ENCODE peak calls at places on chromosomes 4 and X, in six cellular contexts. X, E, Z, Q, A and P are unnamed samples.

GRCh38 chr4:168803727-168804126 is 206.3 kb downstream of the CBR4 start:
- DNase-seq in X (no peak), E (no peak), Z (no peak), Q (no peak), A (peak; percentile 53), P (no peak)

GRCh38 chr4:40176602-40177001 is 20.2 kb upstream of the RHOH start:
- DNase-seq in X (no peak), E (no peak), Z (no peak), Q (no peak), A (no peak), P (no peak)

GRCh38 chr4:106529348-106530033 is 160.9 kb upstream of the GIMD1 start:
- DNase-seq in X (no peak), E (no peak), Z (no peak), Q (no peak), A (peak; percentile 54), P (no peak)

GRCh38 chr4:32689520-32689919 is 1969.4 kb downstream of the PCDH7 start:
- DNase-seq in X (no peak), E (no peak), Z (no peak), Q (no peak), A (peak; percentile 3), P (no peak)

GRCh38 chr4:124708517-124709300 is 3.8 kb downstream of the ANKRD50 start:
- DNase-seq in X (no peak), E (no peak), Z (no peak), Q (no peak), A (no peak), P (no peak)

GRCh38 chrX:135522878-135523693 is 2.6 kb downstream of the INTS6L start:
- DNase-seq in X (no peak), E (no peak), Z (no peak), Q (no peak), A (no peak), P (no peak)

GRCh38 chr4:140266958-140267568 is 106.4 kb upstream of the SCOC start:
- DNase-seq in X (no peak), E (no peak), Z (no peak), Q (no peak), A (peak; percentile 67), P (no peak)

GRCh38 chr4:152961752-152962117 is 25.6 kb downstream of the FHDC1 start:
- DNase-seq in X (no peak), E (no peak), Z (no peak), Q (no peak), A (no peak), P (no peak)

GRCh38 chr4:24564488-24564887 is 19.9 kb downstream of the DHX15 start:
- DNase-seq in X (no peak), E (no peak), Z (no peak), Q (no peak), A (no peak), P (no peak)

GRCh38 chrX:134875679-134876078 is 115.1 kb upstream of the SMIM10 start:
- DNase-seq in X (no peak), E (no peak), Z (no peak), Q (no peak), A (no peak), P (no peak)

GRCh38 chr4:139177888-139178609 is 1.0 kb upstream of the ELF2 start:
- DNase-seq in X (peak; percentile 88), E (peak; percentile 91), Z (peak; percentile 88), Q (peak; percentile 92), A (peak; percentile 89), P (peak; percentile 90)

GRCh38 chrX:139881572-139881971 is 51.3 kb downstream of the ATP11C start:
- DNase-seq in X (no peak), E (no peak), Z (no peak), Q (no peak), A (peak; percentile 71), P (no peak)

GRCh38 chr4:114277690-114278089 is 298.2 kb upstream of the ARSJ start:
- DNase-seq in X (no peak), E (no peak), Z (no peak), Q (no peak), A (peak; percentile 67), P (no peak)

GRCh38 chrX:148290937-148291336 is 209.5 kb upstream of the AFF2 start:
- DNase-seq in X (no peak), E (no peak), Z (no peak), Q (no peak), A (no peak), P (no peak)

GRCh38 chr4:86935499-86935832 is 655 bp downstream of the AFF1 start:
- DNase-seq in X (peak; percentile 35), E (no peak), Z (peak; percentile 13), Q (no peak), A (no peak), P (no peak)

GRCh38 chr4:105624530-105624929 is 72.1 kb downstream of the ARHGEF38 start:
- DNase-seq in X (no peak), E (no peak), Z (no peak), Q (no peak), A (peak; percentile 95), P (peak; percentile 18)

GRCh38 chr4:182219400-182219799 is 23.8 kb upstream of the TENM3 start:
- DNase-seq in X (no peak), E (no peak), Z (no peak), Q (no peak), A (peak; percentile 65), P (no peak)

GRCh38 chr4:113882668-113883067 is 96.8 kb downstream of the ARSJ start:
- DNase-seq in X (no peak), E (no peak), Z (no peak), Q (no peak), A (peak; percentile 16), P (no peak)

GRCh38 chrX:150841466-150842197 is 56.8 kb downstream of the CD99L2 start:
- DNase-seq in X (no peak), E (no peak), Z (no peak), Q (no peak), A (peak; percentile 17), P (no peak)

GRCh38 chr4:17030543-17030942 is 132.1 kb upstream of the LDB2 start:
- DNase-seq in X (no peak), E (no peak), Z (no peak), Q (no peak), A (peak; percentile 95), P (no peak)

GRCh38 chr4:17561195-17561909 is 15.6 kb upstream of the LAP3 start:
- DNase-seq in X (no peak), E (no peak), Z (no peak), Q (no peak), A (peak; percentile 61), P (no peak)